ENCODE peak calls at places on chromosomes 3 and 15, in nine cellular contexts. G is germinal center; N is mucosa of descending colon; F is AG09319; I is DMS153; E is central memory CD4-positive, alpha-beta T cell; L is activated T-cell treated with anti-CD3 and anti-CD28 coated beads, Interleukin-2, amount 50 U/mL, for 24 hours; M is GM03348; B is GM13976. S is an unnamed sample.

GRCh38 chr3:168865022-168865551 is 769.4 kb upstream of the GOLIM4 start:
- DNase-seq in L (no peak), N (peak), F (peak), G (peak), M (peak), I (no peak), B (no peak), E (no peak), S (no peak)

GRCh38 chr15:46089438-46090044 is 454.7 kb downstream of the SQOR start:
- DNase-seq in G (no peak), E (no peak), B (no peak), F (no peak), L (no peak), N (no peak), M (no peak), I (no peak), S (no peak)

GRCh38 chr3:169094204-169094603 is 569.3 kb downstream of the MECOM start:
- DNase-seq in L (no peak), M (no peak), B (no peak), I (no peak), N (no peak), F (no peak), G (no peak), E (no peak), S (no peak)

GRCh38 chr3:148269816-148270215 is 427.9 kb upstream of the AGTR1 start:
- DNase-seq in F (no peak), G (no peak), E (no peak), B (no peak), M (no peak), N (no peak), L (no peak), I (no peak), S (no peak)

GRCh38 chr15:66838671-66839239 is 136.7 kb downstream of the SMAD6 start:
- DNase-seq in N (no peak), G (peak), E (no peak), L (no peak), M (peak), F (no peak), B (no peak), I (no peak), S (no peak)

GRCh38 chr3:60674870-60675269 is 576.4 kb downstream of the FHIT start:
- DNase-seq in I (no peak), B (no peak), E (no peak), L (no peak), M (no peak), F (no peak), G (no peak), N (no peak), S (no peak)

GRCh38 chr15:68431792-68432401 is at the start of gene ITGA11:
- DNase-seq in M (peak), I (no peak), B (peak), F (no peak), N (peak), L (no peak), G (no peak), E (no peak), S (no peak)

GRCh38 chr15:99669250-99669649 is 64.0 kb downstream of the LYSMD4 start:
- DNase-seq in B (no peak), F (no peak), G (no peak), I (no peak), E (no peak), L (no peak), M (no peak), N (no peak), S (no peak)

GRCh38 chr3:60954049-60954448 is 297.2 kb downstream of the FHIT start:
- DNase-seq in I (no peak), B (no peak), L (no peak), F (no peak), M (peak), G (no peak), N (no peak), E (no peak), S (peak)

GRCh38 chr3:125644036-125645025 is 49.0 kb upstream of the OSBPL11 start:
- DNase-seq in M (peak), G (no peak), N (peak), B (no peak), L (no peak), F (peak), E (no peak), I (no peak), S (peak)

S was measured in GM04503.